ENCODE peak calls at places on chromosome 13, in six cellular contexts. I is stomach, Q is ovary, C is H7, W is epithelial cell of proximal tubule, O is astrocyte of the spinal cord. M is an unnamed sample.

GRCh38 chr13:38577048-38577447 is 109.8 kb upstream of the FREM2 start:
- DNase-seq in I (no peak), Q (no peak), C (no peak), W (no peak), O (no peak), M (no peak)

GRCh38 chr13:43784491-43784890 is 2.3 kb downstream of the ENOX1 start:
- DNase-seq in I (no peak), Q (no peak), C (no peak), W (no peak), O (no peak), M (no peak)

GRCh38 chr13:20703785-20704458 is 423 bp downstream of the IL17D start:
- DNase-seq in I (peak), Q (peak), C (peak), W (no peak), O (peak), M (peak)

GRCh38 chr13:74134777-74135305 is 637 bp upstream of the KLF12 start:
- DNase-seq in I (peak), Q (no peak), C (peak), W (no peak), O (no peak), M (peak)

GRCh38 chr13:51000576-51001260 is 91.1 kb downstream of the RNASEH2B start:
- DNase-seq in I (no peak), Q (peak), C (peak), W (no peak), O (peak), M (peak)

GRCh38 chr13:65505941-65506340 is 1724.2 kb downstream of the PCDH9 start:
- DNase-seq in I (no peak), Q (no peak), C (no peak), W (no peak), O (no peak), M (no peak)

GRCh38 chr13:51674276-51674675 is 90.0 kb downstream of the WDFY2 start:
- DNase-seq in I (peak), Q (no peak), C (no peak), W (no peak), O (no peak), M (no peak)

GRCh38 chr13:49357694-49358093 is 86.2 kb downstream of the CAB39L start:
- DNase-seq in I (no peak), Q (no peak), C (no peak), W (peak), O (peak), M (no peak)

GRCh38 chr13:33323766-33324525 is 38.4 kb upstream of the STARD13 start:
- DNase-seq in I (no peak), Q (no peak), C (no peak), W (no peak), O (no peak), M (no peak)

GRCh38 chr13:110463876-110464510 is 97.5 kb downstream of the RAB20 start:
- DNase-seq in I (no peak), Q (no peak), C (no peak), W (no peak), O (no peak), M (no peak)

GRCh38 chr13:106274551-106275208 is 260.8 kb downstream of the EFNB2 start:
- DNase-seq in I (no peak), Q (no peak), C (no peak), W (no peak), O (no peak), M (no peak)

GRCh38 chr13:40682449-40683240 is 16.2 kb upstream of the FOXO1 start:
- DNase-seq in I (no peak), Q (no peak), C (no peak), W (no peak), O (peak), M (no peak)

GRCh38 chr13:28489536-28489935 is 5.4 kb downstream of the FLT1 start:
- DNase-seq in I (no peak), Q (no peak), C (no peak), W (no peak), O (no peak), M (no peak)

GRCh38 chr13:61276401-61276800 is 139.2 kb downstream of the PCDH20 start:
- DNase-seq in I (no peak), Q (no peak), C (no peak), W (peak), O (no peak), M (no peak)
- H3K4me3 ChIP-seq in I (no peak), Q (no peak), C (no peak), W (no peak), O (no peak), M (no peak)

DNA sequence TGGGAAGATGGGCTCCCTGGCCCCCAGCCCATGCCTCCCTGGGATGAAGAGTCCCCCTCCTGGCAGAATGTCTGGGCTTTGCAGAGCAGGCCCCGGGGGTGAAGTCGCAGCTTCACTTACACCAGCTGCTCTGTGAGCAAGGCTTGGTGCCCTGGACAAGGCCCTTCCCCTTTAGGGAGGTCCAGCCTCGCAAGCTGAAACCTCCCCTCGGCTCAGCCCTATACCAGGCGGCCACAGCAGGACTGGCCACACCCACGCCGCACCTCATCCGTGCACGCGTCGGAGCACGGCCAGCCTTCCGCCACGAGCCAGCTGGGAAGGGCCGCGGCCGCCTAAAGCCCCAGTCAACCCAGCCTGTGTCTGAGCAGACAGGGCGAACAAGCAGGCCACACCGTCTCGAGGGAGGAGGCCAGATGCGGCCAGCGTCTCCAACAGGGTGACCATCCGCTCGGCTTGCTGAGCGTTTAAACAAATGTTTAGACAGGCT is 83.2 kb upstream of the MCF2L start:
- DNase-seq in I (peak), Q (peak), C (peak), W (no peak), O (peak), M (peak)
- H3K4me3 ChIP-seq in I (no peak), Q (no peak), C (no peak), W (peak), O (peak), M (no peak)

GRCh38 chr13:24745516-24745860 is 18.5 kb upstream of the RNF17 start:
- DNase-seq in I (no peak), Q (no peak), C (no peak), W (no peak), O (no peak), M (no peak)
- H3K4me3 ChIP-seq in I (no peak), Q (no peak), C (peak), W (no peak), O (no peak), M (no peak)

GRCh38 chr13:66996503-66996902 is 233.6 kb downstream of the PCDH9 start:
- DNase-seq in I (no peak), Q (no peak), C (no peak), W (no peak), O (no peak), M (no peak)
- H3K4me3 ChIP-seq in I (no peak), Q (no peak), C (no peak), W (no peak), O (no peak), M (no peak)

GRCh38 chr13:46796515-46797467 is at the start of gene ESD:
- DNase-seq in I (peak), Q (peak), C (peak), W (peak), O (peak), M (peak)
- H3K4me3 ChIP-seq in I (peak), Q (peak), C (peak), W (peak), O (peak), M (peak)

DNA sequence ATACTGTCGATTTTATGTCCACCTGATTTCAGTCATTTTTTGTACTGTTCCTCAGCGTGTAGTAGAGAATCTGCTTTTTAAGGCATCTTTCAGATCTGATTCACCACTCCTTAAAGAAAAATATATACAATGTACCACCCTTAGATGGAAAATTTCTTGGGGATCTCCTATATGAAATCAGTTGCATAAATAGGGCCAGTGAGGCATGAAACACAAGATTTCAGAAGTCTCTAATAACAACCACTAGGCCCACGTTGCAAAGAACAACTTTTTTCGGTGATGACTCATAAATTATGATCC is 1.4 kb downstream of the USP12 start:
- DNase-seq in I (no peak), Q (no peak), C (no peak), W (no peak), O (no peak), M (no peak)
- H3K4me3 ChIP-seq in I (peak), Q (peak), C (peak), W (peak), O (peak), M (no peak)

GRCh38 chr13:78998736-78999135 is 339.8 kb upstream of the OBI1 start:
- DNase-seq in I (no peak), Q (no peak), C (no peak), W (no peak), O (no peak), M (no peak)

GRCh38 chr13:78999494-78999893 is 340.5 kb upstream of the OBI1 start:
- DNase-seq in I (no peak), Q (no peak), C (no peak), W (no peak), O (no peak), M (no peak)

GRCh38 chr13:78997902-78998654 is 339.1 kb upstream of the OBI1 start:
- DNase-seq in I (no peak), Q (no peak), C (no peak), W (no peak), O (no peak), M (no peak)

GRCh38 chr13:78993792-78994191 is 334.8 kb upstream of the OBI1 start:
- DNase-seq in I (no peak), Q (no peak), C (no peak), W (no peak), O (no peak), M (no peak)
- H3K4me3 ChIP-seq in I (no peak), Q (no peak), C (no peak), W (no peak), O (no peak), M (no peak)

GRCh38 chr13:107843281-107843680 is 372.1 kb downstream of the LIG4 start:
- DNase-seq in I (no peak), Q (no peak), C (no peak), W (no peak), O (no peak), M (no peak)
- H3K4me3 ChIP-seq in I (no peak), Q (no peak), C (no peak), W (no peak), O (no peak), M (no peak)

GRCh38 chr13:29703421-29703820 is 107.9 kb upstream of the SLC7A1 start:
- DNase-seq in I (no peak), Q (no peak), C (no peak), W (no peak), O (no peak), M (no peak)
- H3K4me3 ChIP-seq in I (no peak), Q (no peak), C (no peak), W (no peak), O (no peak), M (no peak)